ENCODE peak calls at places on chromosomes 6 and 20, in five cellular contexts. X is chondrocyte, Z is choroid plexus epithelial cell, M is mucosa of descending colon, S is prostate gland. J is an unnamed sample.

GRCh38 chr6:108119212-108120141 is 44.9 kb upstream of the OSTM1 start:
- DNase-seq in M (no peak), Z (no peak), X (no peak), S (no peak), J (no peak)

GRCh38 chr6:98687776-98688175 is 146.6 kb upstream of the POU3F2 start:
- DNase-seq in S (no peak), X (no peak), Z (no peak), M (no peak), J (no peak)

GRCh38 chr20:12728782-12729181 is 280.0 kb upstream of the SPTLC3 start:
- DNase-seq in Z (no peak), X (no peak), S (no peak), M (no peak), J (no peak)

GRCh38 chr6:21479140-21479539 is 114.4 kb upstream of the SOX4 start:
- DNase-seq in M (peak), S (peak), Z (peak), X (no peak), J (no peak)

GRCh38 chr20:47319517-47320252 is 36.8 kb downstream of the ZMYND8 start:
- DNase-seq in S (peak), X (no peak), M (peak), Z (peak), J (no peak)

GRCh38 chr20:38729767-38730166 is 5.5 kb downstream of the SLC32A1 start:
- DNase-seq in M (no peak), S (no peak), Z (no peak), X (no peak), J (no peak)

GRCh38 chr6:20632696-20633095 is 98.4 kb downstream of the CDKAL1 start:
- DNase-seq in S (no peak), Z (no peak), X (no peak), M (no peak), J (no peak)

GRCh38 chr6:66628917-66629316 is 921.9 kb upstream of the EYS start:
- DNase-seq in Z (peak), S (no peak), X (no peak), M (no peak), J (no peak)

GRCh38 chr6:113466526-113466925 is 390.6 kb upstream of the MARCKS start:
- DNase-seq in S (no peak), X (no peak), Z (no peak), M (no peak), J (no peak)

GRCh38 chr6:109515781-109516409 is 32.9 kb upstream of the ZBTB24 start:
- DNase-seq in M (no peak), S (no peak), Z (peak), X (no peak), J (no peak)

DNA sequence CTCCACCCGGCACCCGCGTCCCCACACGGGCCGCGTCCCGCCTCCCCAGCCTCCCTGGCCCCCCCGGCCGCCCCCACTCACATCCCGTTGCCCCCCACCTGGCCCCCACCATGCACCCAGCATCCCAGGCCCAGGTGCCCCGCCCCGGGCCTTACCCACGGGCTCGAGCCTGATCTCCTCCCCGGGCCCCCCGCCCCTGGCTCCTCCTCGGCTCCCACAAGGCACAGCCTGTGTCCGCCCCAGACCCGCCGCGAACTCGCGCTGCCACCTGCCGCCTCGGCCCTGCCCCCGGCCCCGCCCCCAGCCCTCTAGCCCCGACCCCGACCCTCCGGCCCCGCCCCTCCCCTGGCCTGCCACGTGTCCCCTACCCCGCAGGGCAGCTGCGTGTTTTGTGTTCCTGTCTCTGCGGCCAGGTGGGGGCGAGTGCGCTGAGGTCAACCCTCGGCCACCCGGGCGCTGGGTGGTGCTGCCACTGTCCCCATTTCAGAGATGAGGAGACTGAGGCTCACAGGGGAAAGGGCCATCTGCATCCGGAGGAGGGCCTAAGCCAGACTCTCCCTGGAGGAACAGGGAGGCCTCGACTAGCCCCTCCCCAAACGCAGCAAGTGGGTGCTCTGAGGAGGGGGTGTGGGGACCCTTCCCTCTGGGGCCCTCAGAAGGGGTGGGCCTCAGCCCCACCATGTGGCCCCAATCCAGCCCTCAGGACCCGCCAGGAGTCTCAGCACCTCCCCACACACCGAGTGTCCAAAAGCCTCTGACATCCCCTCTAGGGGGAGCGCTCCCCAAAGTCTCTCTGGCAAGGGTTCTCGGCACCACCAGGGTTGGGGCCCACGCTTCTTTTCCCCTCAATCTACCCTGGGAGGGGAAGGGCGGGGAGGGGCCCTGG is 99.8 kb downstream of the TAF4 start:
- DNase-seq in S (no peak), X (peak), M (no peak), Z (no peak), J (no peak)
- TF ChIP-seq CTCF in S (no peak), X (peak), M (no peak), Z (peak), J (no peak)

DNA sequence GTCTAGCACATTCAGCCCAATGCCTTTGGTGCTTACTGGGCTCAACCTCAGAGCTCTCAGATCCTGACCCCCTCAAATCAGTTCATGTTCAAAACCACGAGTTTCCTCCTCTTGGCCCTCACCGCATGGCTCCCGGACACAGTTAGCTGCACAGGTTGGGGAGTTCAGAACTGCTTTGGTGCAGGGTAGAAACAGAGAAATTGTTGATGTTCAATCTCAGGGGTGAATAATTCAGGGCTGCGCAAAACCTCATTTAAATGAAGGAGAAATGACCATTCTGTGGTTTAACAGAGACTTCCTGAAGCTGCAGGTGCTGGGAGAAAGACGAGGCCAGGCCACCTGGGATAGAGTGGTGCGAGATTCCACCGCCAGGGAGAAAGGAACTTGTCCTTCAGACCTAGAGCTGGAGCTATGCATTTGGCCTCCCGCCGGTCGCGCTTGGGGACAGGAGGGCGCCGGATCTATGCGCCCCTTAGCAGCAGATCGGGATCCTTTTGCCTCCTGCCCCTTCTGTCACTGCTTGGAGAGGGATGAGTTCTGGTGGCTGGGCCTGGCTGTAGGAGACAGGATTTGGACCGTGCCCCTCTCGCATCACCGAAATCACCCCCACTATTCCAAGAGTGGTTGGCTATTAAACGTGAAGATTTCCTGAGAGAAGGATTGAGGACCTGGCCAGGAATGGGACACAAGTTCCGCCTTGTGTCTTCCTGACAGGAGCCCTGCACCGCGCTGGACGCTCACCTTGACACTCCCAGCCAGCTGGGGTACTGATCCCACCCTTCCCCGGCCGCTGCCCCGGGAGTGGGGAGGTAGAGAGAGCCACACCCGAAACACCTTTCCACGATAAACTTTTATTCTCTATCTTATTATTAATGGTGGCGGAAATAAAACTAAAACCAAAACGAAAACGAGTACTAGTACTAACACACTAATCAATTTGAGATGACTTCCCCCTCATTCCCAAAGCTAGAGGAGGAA is 767 bp upstream of the PAX1 start:
- DNase-seq in Z (no peak), M (no peak), X (no peak), S (no peak), J (no peak)
- TF ChIP-seq CTCF in Z (no peak), M (no peak), X (no peak), S (no peak), J (no peak)

DNA sequence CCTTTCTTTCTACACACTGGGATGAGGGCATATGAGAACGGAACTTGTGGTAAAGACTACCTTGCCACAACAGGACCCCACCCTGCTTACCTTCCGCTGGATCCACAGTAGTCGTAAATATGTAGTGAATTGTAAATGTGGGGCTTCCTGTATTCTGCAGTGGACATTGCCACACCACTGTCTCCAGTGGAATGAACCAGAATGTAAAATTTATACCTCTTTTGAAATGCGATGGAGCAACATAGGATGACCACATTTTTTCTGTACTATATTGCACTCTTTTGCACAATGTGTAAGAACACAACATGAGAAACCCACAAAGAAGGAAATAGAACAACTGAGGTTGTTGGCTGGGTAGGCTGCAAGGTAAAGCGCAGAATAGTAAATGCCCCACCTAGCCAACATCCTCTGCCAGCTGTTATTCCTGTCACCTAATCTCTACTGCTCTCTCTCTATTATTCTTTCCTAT is 16.1 kb upstream of the RIPOR2 start:
- DNase-seq in X (no peak), M (peak), S (no peak), Z (no peak), J (peak)
- TF ChIP-seq CTCF in X (no peak), M (no peak), S (no peak), Z (no peak), J (no peak)

DNA sequence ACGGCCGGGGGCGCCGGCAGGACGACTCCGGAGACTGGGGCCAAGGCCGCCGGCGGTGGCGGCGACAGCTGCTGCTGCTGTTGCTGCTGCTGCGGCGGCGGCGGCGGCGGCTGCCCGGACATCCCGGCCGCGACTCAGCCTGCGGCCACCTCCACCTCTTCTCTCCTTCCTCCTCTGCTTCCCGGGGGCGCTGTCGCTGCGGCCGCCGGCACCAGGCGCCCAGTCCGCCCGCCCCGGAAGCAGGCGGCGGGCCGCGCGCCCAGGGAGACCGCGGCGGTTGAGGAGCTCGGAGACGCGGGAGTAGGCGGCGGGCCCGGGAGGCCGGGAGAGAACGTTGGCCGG is 280 bp downstream of the RANBP9 start:
- DNase-seq in M (no peak), Z (no peak), X (no peak), S (no peak), J (peak)
- TF ChIP-seq CTCF in M (no peak), Z (peak), X (peak), S (no peak), J (no peak)